ENCODE peak calls at places on chromosomes 7 and 10, in six cellular contexts. One of them, this sample, is unnamed.

GRCh38 chr7:36633377-36633776 is 90.9 kb downstream of the AOAH start:
- DNase-seq in hepatocyte: no peak
- DNase-seq in CD8-positive, alpha-beta T cell: no peak
- DNase-seq in A549: no peak
- DNase-seq in body of pancreas: no peak
- DNase-seq in K562: no peak
- DNase-seq in this sample: no peak

GRCh38 chr10:130226012-130226411 is 89.8 kb downstream of the GLRX3 start:
- DNase-seq in hepatocyte: no peak
- DNase-seq in CD8-positive, alpha-beta T cell: no peak
- DNase-seq in A549: no peak
- DNase-seq in body of pancreas: no peak
- DNase-seq in K562: no peak
- DNase-seq in this sample: no peak

GRCh38 chr10:26432938-26433337 is 5.2 kb upstream of the APBB1IP start:
- DNase-seq in hepatocyte: no peak
- DNase-seq in CD8-positive, alpha-beta T cell: no peak
- DNase-seq in A549: no peak
- DNase-seq in body of pancreas: no peak
- DNase-seq in K562: no peak
- DNase-seq in this sample: no peak

GRCh38 chr10:44864042-44864436 is 47.1 kb upstream of the TMEM72 start:
- DNase-seq in hepatocyte: peak; percentile 78
- DNase-seq in CD8-positive, alpha-beta T cell: no peak
- DNase-seq in A549: no peak
- DNase-seq in body of pancreas: peak; percentile 70
- DNase-seq in K562: no peak
- DNase-seq in this sample: peak; percentile 47

GRCh38 chr10:25026463-25026862 is 10.1 kb downstream of the THNSL1 start:
- DNase-seq in hepatocyte: no peak
- DNase-seq in CD8-positive, alpha-beta T cell: no peak
- DNase-seq in A549: no peak
- DNase-seq in body of pancreas: no peak
- DNase-seq in K562: no peak
- DNase-seq in this sample: no peak

GRCh38 chr7:1289681-1290261 is 57.1 kb downstream of the UNCX start:
- DNase-seq in hepatocyte: no peak
- DNase-seq in CD8-positive, alpha-beta T cell: no peak
- DNase-seq in A549: no peak
- DNase-seq in body of pancreas: no peak
- DNase-seq in K562: no peak
- DNase-seq in this sample: peak; percentile 11

GRCh38 chr7:865921-866320 is 10.4 kb upstream of the GET4 start:
- DNase-seq in hepatocyte: no peak
- DNase-seq in CD8-positive, alpha-beta T cell: no peak
- DNase-seq in A549: no peak
- DNase-seq in body of pancreas: no peak
- DNase-seq in K562: no peak
- DNase-seq in this sample: no peak

GRCh38 chr10:42997151-42997848 is 79.6 kb upstream of the RET start:
- DNase-seq in hepatocyte: peak; percentile 2
- DNase-seq in CD8-positive, alpha-beta T cell: no peak
- DNase-seq in A549: no peak
- DNase-seq in body of pancreas: no peak
- DNase-seq in K562: no peak
- DNase-seq in this sample: no peak

GRCh38 chr7:101936223-101936611 is 118.8 kb downstream of the CUX1 start:
- DNase-seq in hepatocyte: no peak
- DNase-seq in CD8-positive, alpha-beta T cell: no peak
- DNase-seq in A549: no peak
- DNase-seq in body of pancreas: no peak
- DNase-seq in K562: no peak
- DNase-seq in this sample: peak; percentile 41

GRCh38 chr7:111784311-111784710 is 222.0 kb upstream of the IMMP2L start:
- DNase-seq in hepatocyte: no peak
- DNase-seq in CD8-positive, alpha-beta T cell: no peak
- DNase-seq in A549: no peak
- DNase-seq in body of pancreas: no peak
- DNase-seq in K562: no peak
- DNase-seq in this sample: no peak

GRCh38 chr10:28985137-28985885 is 303.6 kb upstream of the LYZL1 start:
- DNase-seq in hepatocyte: no peak
- DNase-seq in CD8-positive, alpha-beta T cell: no peak
- DNase-seq in A549: no peak
- DNase-seq in body of pancreas: no peak
- DNase-seq in K562: no peak
- DNase-seq in this sample: no peak

GRCh38 chr7:121882731-121883130 is 9.8 kb downstream of the PTPRZ1 start:
- DNase-seq in hepatocyte: no peak
- DNase-seq in CD8-positive, alpha-beta T cell: no peak
- DNase-seq in A549: no peak
- DNase-seq in body of pancreas: no peak
- DNase-seq in K562: no peak
- DNase-seq in this sample: no peak

GRCh38 chr7:115491744-115492380 is 538.7 kb downstream of the TFEC start:
- DNase-seq in hepatocyte: no peak
- DNase-seq in CD8-positive, alpha-beta T cell: no peak
- DNase-seq in A549: no peak
- DNase-seq in body of pancreas: no peak
- DNase-seq in K562: no peak
- DNase-seq in this sample: no peak

GRCh38 chr7:105136221-105136620 is 122.2 kb downstream of the KMT2E start:
- DNase-seq in hepatocyte: peak; percentile 27
- DNase-seq in CD8-positive, alpha-beta T cell: no peak
- DNase-seq in A549: no peak
- DNase-seq in body of pancreas: no peak
- DNase-seq in K562: no peak
- DNase-seq in this sample: no peak

GRCh38 chr10:79286318-79286951 is 60.8 kb upstream of the PPIF start:
- DNase-seq in hepatocyte: no peak
- DNase-seq in CD8-positive, alpha-beta T cell: peak; percentile 86
- DNase-seq in A549: no peak
- DNase-seq in body of pancreas: peak; percentile 70
- DNase-seq in K562: peak; percentile 81
- DNase-seq in this sample: peak; percentile 78

GRCh38 chr7:22867589-22867988 is 44.9 kb upstream of the TOMM7 start:
- DNase-seq in hepatocyte: no peak
- DNase-seq in CD8-positive, alpha-beta T cell: no peak
- DNase-seq in A549: no peak
- DNase-seq in body of pancreas: no peak
- DNase-seq in K562: no peak
- DNase-seq in this sample: no peak

GRCh38 chr7:111554086-111554485 is 8.2 kb downstream of the IMMP2L start:
- DNase-seq in hepatocyte: no peak
- DNase-seq in CD8-positive, alpha-beta T cell: no peak
- DNase-seq in A549: no peak
- DNase-seq in body of pancreas: no peak
- DNase-seq in K562: no peak
- DNase-seq in this sample: no peak

GRCh38 chr10:99869581-99869980 is 87.1 kb downstream of the ABCC2 start:
- DNase-seq in hepatocyte: no peak
- DNase-seq in CD8-positive, alpha-beta T cell: no peak
- DNase-seq in A549: no peak
- DNase-seq in body of pancreas: no peak
- DNase-seq in K562: no peak
- DNase-seq in this sample: no peak

GRCh38 chr10:24360286-24361127 is 151.6 kb downstream of the KIAA1217 start:
- DNase-seq in hepatocyte: peak; percentile 81
- DNase-seq in CD8-positive, alpha-beta T cell: no peak
- DNase-seq in A549: peak; percentile 35
- DNase-seq in body of pancreas: peak; percentile 75
- DNase-seq in K562: peak; percentile 39
- DNase-seq in this sample: peak; percentile 91

GRCh38 chr10:50576245-50576815 is 47.4 kb downstream of the SGMS1 start:
- DNase-seq in hepatocyte: no peak
- DNase-seq in CD8-positive, alpha-beta T cell: no peak
- DNase-seq in A549: no peak
- DNase-seq in body of pancreas: no peak
- DNase-seq in K562: no peak
- DNase-seq in this sample: no peak

GRCh38 chr10:56349611-56350010 is 11.4 kb downstream of the ZWINT start:
- DNase-seq in hepatocyte: no peak
- DNase-seq in CD8-positive, alpha-beta T cell: no peak
- DNase-seq in A549: no peak
- DNase-seq in body of pancreas: no peak
- DNase-seq in K562: no peak
- DNase-seq in this sample: no peak

GRCh38 chr10:56346845-56347415 is 14.1 kb downstream of the ZWINT start:
- DNase-seq in hepatocyte: no peak
- DNase-seq in CD8-positive, alpha-beta T cell: no peak
- DNase-seq in A549: no peak
- DNase-seq in body of pancreas: no peak
- DNase-seq in K562: no peak
- DNase-seq in this sample: no peak

GRCh38 chr10:56348101-56348500 is 13.0 kb downstream of the ZWINT start:
- DNase-seq in hepatocyte: no peak
- DNase-seq in CD8-positive, alpha-beta T cell: no peak
- DNase-seq in A549: no peak
- DNase-seq in body of pancreas: no peak
- DNase-seq in K562: no peak
- DNase-seq in this sample: no peak

GRCh38 chr10:56357018-56357417 is 4.0 kb downstream of the ZWINT start:
- DNase-seq in hepatocyte: no peak
- DNase-seq in CD8-positive, alpha-beta T cell: no peak
- DNase-seq in A549: no peak
- DNase-seq in body of pancreas: no peak
- DNase-seq in K562: no peak
- DNase-seq in this sample: no peak

GRCh38 chr10:56351909-56352630 is 9.0 kb downstream of the ZWINT start:
- DNase-seq in hepatocyte: no peak
- DNase-seq in CD8-positive, alpha-beta T cell: no peak
- DNase-seq in A549: no peak
- DNase-seq in body of pancreas: no peak
- DNase-seq in K562: no peak
- DNase-seq in this sample: no peak
- TF ChIP-seq CTCF in hepatocyte: no peak
- TF ChIP-seq CTCF in CD8-positive, alpha-beta T cell: no peak
- TF ChIP-seq CTCF in A549: no peak
- TF ChIP-seq CTCF in body of pancreas: no peak
- TF ChIP-seq CTCF in K562: no peak
- TF ChIP-seq CTCF in this sample: no peak

DNA sequence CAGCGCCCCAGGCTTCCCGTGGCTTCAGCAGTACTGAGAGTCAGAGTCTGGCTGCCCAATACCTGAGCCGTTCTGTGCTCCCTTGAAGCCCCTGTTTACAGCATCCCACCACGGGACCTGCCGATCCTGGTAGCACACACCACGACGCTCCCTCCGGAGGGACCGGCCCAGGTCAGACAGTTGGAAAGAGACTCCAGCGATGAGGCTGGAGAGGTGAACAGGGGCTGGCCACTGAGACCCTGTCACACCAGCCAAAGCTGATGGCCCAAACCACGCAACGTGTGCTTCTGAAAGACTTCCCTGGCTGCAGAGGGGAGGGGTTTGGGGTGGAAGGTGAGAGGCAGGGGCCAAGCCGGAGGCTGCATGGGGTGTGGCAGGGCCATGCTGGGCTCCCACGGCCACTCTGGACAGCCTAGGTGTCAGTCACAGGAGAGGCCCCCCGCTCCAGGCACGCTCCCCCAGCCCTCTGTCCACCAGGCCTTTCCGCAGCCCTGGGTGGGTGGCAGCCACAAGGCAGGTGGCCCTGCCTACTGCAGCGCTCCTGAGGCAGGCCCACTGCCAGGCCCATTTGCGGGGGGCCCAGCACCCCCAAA is 140.2 kb upstream of the CHST15 start:
- DNase-seq in hepatocyte: no peak
- DNase-seq in CD8-positive, alpha-beta T cell: no peak
- DNase-seq in A549: no peak
- DNase-seq in body of pancreas: no peak
- DNase-seq in K562: no peak
- DNase-seq in this sample: no peak
- H3K4me1 ChIP-seq in hepatocyte: no peaks in the 10 kb centered on the region
- H3K4me1 ChIP-seq in CD8-positive, alpha-beta T cell: no peaks in the 10 kb centered on the region
- H3K4me1 ChIP-seq in A549: no peaks in the 10 kb centered on the region
- H3K4me1 ChIP-seq in body of pancreas: no peaks in the 10 kb centered on the region
- H3K4me1 ChIP-seq in K562: no peaks in the 10 kb centered on the region
- H3K4me1 ChIP-seq in this sample: no peaks in the 10 kb centered on the region

GRCh38 chr10:18647151-18647550 is 4.2 kb downstream of the NSUN6 start:
- DNase-seq in hepatocyte: no peak
- DNase-seq in CD8-positive, alpha-beta T cell: no peak
- DNase-seq in A549: no peak
- DNase-seq in body of pancreas: no peak
- DNase-seq in K562: no peak
- DNase-seq in this sample: no peak
- H3K4me3 ChIP-seq in hepatocyte: no peak overlapping the region
- H3K4me3 ChIP-seq in CD8-positive, alpha-beta T cell: no peak overlapping the region
- H3K4me3 ChIP-seq in A549: no peak overlapping the region
- H3K4me3 ChIP-seq in body of pancreas: no peak overlapping the region
- H3K4me3 ChIP-seq in K562: no peak overlapping the region
- H3K4me3 ChIP-seq in this sample: no peak overlapping the region

DNA sequence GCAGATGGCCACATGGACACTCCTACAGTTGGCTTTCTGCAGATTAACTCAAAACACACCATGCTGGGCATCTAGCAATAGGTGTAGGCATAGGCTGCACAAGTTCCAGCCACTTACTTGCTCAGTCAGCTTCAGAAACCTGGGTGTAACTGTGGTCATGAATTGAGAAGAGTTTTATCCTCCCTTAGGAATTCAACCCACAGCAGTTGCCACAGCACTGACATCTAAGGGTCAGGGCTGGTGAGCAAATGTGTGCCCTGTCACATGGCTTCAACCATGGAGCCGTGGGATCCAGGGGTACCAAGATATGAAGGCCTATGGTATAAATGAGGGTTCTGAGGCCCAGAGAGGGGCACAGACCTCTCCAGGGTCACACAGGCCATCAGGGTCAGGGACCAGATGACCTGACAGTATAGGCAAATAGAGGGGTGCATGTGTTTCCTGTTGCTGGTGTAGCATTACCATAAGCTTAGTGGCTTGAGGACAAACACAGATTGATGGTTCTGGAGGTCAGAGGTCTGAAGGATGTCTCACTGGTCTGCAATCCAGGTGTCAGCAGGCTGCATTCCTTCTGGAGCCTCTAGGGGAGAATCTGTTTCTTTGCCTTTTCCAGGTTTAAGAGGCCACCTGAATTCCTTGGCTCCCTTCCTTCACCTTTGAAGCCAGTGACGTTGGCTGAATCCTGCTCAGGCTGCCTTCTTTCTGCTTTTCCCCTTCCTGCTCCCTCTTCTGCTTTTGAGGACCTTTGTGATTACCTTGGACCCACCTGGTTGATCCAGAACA is 24.1 kb downstream of the MINDY4 start:
- DNase-seq in hepatocyte: no peak
- DNase-seq in CD8-positive, alpha-beta T cell: no peak
- DNase-seq in A549: no peak
- DNase-seq in body of pancreas: no peak
- DNase-seq in K562: no peak
- DNase-seq in this sample: no peak
- TF ChIP-seq CTCF in hepatocyte: no peak
- TF ChIP-seq CTCF in CD8-positive, alpha-beta T cell: no peak
- TF ChIP-seq CTCF in A549: no peak
- TF ChIP-seq CTCF in body of pancreas: no peak
- TF ChIP-seq CTCF in K562: no peak
- TF ChIP-seq CTCF in this sample: no peak